ENCODE peak calls at places on chromosomes 12 and 14, in eight cellular contexts. E is endothelial cell of umbilical vein, W is upper lobe of left lung, N is vagina, F is sigmoid colon, M is HL-60, R is GM23338, O is suprapubic skin. G is an unnamed sample.

GRCh38 chr14:76957224-76957881 is 71.2 kb downstream of the IRF2BPL start:
- DNase-seq in N (no peak), E (peak; percentile 48), O (no peak), M (no peak), R (no peak), F (no peak), W (no peak), G (no peak)

GRCh38 chr14:80390911-80391310 is 179.6 kb upstream of the DIO2 start:
- DNase-seq in F (no peak), W (no peak), O (no peak), E (peak; percentile 7), N (no peak), R (peak; percentile 57), M (no peak), G (no peak)

GRCh38 chr12:1047898-1048660 is 57.1 kb downstream of the ERC1 start:
- DNase-seq in M (peak; percentile 47), O (no peak), R (peak; percentile 71), N (no peak), W (no peak), F (no peak), E (peak; percentile 47), G (no peak)

GRCh38 chr14:23171251-23171975 is 12.0 kb downstream of the SLC7A8 start:
- DNase-seq in F (no peak), W (no peak), N (no peak), M (no peak), E (no peak), O (no peak), R (no peak), G (no peak)

GRCh38 chr12:75260316-75260715 is 50.7 kb upstream of the KCNC2 start:
- DNase-seq in M (no peak), N (no peak), W (no peak), E (no peak), F (no peak), O (no peak), R (no peak), G (no peak)

GRCh38 chr14:81831128-81831815 is 297.6 kb upstream of the SEL1L start:
- DNase-seq in N (no peak), M (no peak), E (no peak), F (peak; percentile 78), R (peak; percentile 6), O (no peak), W (no peak), G (no peak)

GRCh38 chr14:101965145-101965531 is 765 bp downstream of the DYNC1H1 start:
- DNase-seq in O (peak; percentile 90), W (peak; percentile 76), N (no peak), M (no peak), F (peak; percentile 88), E (peak; percentile 67), R (peak; percentile 78), G (peak; percentile 59)

GRCh38 chr12:8483081-8483479 is 27.3 kb downstream of the CLEC6A start:
- DNase-seq in R (no peak), W (no peak), O (no peak), E (no peak), F (no peak), N (no peak), M (no peak), G (no peak)

GRCh38 chr12:16685107-16685506 is 79.1 kb upstream of the LMO3 start:
- DNase-seq in N (no peak), O (no peak), W (no peak), M (no peak), F (no peak), E (no peak), R (peak; percentile 12), G (no peak)

GRCh38 chr14:47191693-47192092 is 483.7 kb downstream of the MDGA2 start:
- DNase-seq in F (no peak), O (no peak), N (no peak), M (no peak), R (no peak), W (no peak), E (no peak), G (no peak)

GRCh38 chr12:110170535-110171185 is 46.5 kb downstream of the IFT81 start:
- DNase-seq in W (no peak), R (no peak), F (no peak), E (no peak), M (no peak), N (no peak), O (no peak), G (no peak)

GRCh38 chr12:124737772-124738635 is 125.7 kb downstream of the SCARB1 start:
- DNase-seq in E (no peak), W (no peak), N (no peak), O (no peak), F (no peak), R (no peak), M (no peak), G (no peak)

GRCh38 chr14:67566908-67567307 is 33.2 kb downstream of the PIGH start:
- DNase-seq in E (no peak), R (no peak), M (no peak), W (no peak), N (no peak), O (peak; percentile 78), F (peak; percentile 39), G (no peak)

GRCh38 chr12:5733136-5733755 is 211.8 kb downstream of the ANO2 start:
- DNase-seq in R (no peak), M (no peak), E (no peak), O (no peak), N (no peak), W (no peak), F (no peak), G (no peak)

GRCh38 chr14:102471921-102472814 is 37.4 kb downstream of the ANKRD9 start:
- DNase-seq in M (no peak), R (no peak), F (no peak), E (no peak), O (no peak), W (no peak), N (no peak), G (no peak)

GRCh38 chr12:127742231-127742630 is 524.7 kb upstream of the TMEM132C start:
- DNase-seq in E (no peak), F (no peak), O (no peak), N (no peak), R (no peak), W (no peak), M (no peak), G (no peak)

DNA sequence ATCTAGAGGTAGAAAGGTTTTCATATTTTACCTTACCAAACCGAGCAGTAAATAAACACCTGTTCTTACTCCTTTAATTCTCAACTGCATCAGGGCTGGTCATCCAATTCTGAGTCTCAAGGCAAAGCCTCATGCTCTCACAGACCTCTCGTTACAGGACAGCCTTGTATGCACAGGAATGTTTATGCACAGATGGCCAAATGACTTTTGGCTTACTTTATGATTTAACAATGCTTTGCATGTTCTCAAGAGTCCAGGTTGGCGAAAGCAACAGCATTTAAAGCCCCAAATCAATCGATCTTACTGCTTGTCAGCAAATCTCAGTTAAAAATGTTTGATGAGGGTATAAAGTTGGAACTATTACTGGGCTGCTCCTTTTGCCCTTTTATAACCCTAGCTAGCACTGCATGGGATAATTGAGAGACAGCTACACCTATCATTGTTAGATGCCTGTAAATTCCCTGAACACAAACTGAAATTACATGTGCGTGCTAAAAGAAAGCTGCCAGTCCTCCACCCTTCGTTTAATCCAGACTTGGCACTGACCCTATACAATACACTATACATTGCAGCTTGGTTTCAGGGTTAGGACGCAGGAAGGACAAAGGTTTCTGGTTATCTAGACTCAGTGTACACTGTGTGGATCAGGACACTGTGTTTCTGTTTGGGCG is 63.6 kb downstream of the TMCC3 start:
- DNase-seq in W (no peak), N (no peak), F (no peak), M (no peak), R (no peak), E (peak; percentile 95), O (no peak), G (no peak)
- TF ChIP-seq POLR2AphosphoS5 in W (no peak), N (no peak), F (no peak), M (no peak), R (no peak), E (no peak), O (no peak), G (no peak)

GRCh38 chr14:103607039-103607668 is 21.9 kb upstream of the KLC1 start:
- DNase-seq in F (peak; percentile 92), O (peak; percentile 86), M (peak; percentile 93), N (no peak), R (peak; percentile 65), W (peak; percentile 69), E (peak; percentile 55), G (peak; percentile 63)
- TF ChIP-seq POLR2AphosphoS5 in F (peak; percentile 79), O (peak; percentile 51), M (peak; percentile 98), N (peak; percentile 87), R (no peak), W (peak; percentile 93), E (peak; percentile 10), G (peak; percentile 38)

DNA sequence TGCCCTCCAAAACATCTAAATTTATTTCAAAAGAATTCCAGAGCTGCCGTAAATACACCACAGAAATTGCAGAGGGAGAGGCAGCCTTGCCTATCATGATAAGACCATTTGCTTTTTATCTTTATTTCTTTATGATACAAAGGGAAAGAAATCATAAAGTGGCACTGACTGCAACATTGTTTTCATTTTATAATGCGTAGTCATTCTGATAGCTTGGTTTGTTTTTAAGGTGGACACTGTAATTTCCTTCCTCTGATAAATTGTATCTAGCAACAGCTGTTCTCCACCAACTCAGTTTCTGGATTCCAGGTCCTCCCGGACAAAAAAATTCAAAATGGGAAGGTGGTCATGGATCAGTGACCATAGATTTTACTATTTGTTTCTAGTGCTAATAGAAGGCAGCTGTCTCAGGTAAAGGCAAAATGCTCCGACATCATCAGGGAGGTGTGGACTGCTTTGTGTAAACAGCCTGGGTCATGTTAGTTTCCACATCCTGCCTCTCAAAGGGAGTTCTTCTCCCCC is 623 bp upstream of the TSPAN8 start:
- DNase-seq in F (no peak), R (no peak), E (peak; percentile 61), W (no peak), N (no peak), M (no peak), O (no peak), G (no peak)
- TF ChIP-seq POLR2AphosphoS5 in F (no peak), R (no peak), E (no peak), W (no peak), N (no peak), M (no peak), O (no peak), G (no peak)

DNA sequence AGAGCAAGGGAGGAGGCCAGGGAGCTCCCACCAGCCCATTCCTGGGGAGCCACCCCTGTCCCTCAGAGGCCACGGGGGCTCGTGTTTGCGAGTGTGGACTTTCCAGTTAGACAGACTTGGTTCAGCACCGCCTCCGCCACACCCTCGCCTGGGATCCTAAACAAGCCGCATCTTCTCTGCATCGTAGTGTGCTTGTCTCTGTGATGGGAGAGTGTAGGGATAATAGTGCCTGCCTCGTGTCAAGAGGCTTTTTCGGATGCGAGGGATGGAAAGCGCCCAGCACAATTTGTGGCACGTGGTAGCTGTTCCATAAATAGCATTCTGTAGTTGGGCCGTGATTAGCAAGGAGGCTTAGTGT is 1.3 kb upstream of the PPP1R13B start:
- DNase-seq in W (no peak), E (no peak), R (no peak), N (no peak), M (no peak), F (peak; percentile 66), O (peak; percentile 81), G (no peak)
- TF ChIP-seq POLR2AphosphoS5 in W (no peak), E (no peak), R (no peak), N (no peak), M (no peak), F (no peak), O (no peak), G (no peak)